ENCODE peak calls at places on chromosomes 4 and X, in nine cellular contexts. L, U, Z, B, Q, C, I, H and P are unnamed samples.
A peak's percentile ranks its signal among the peaks of the same experiment; 100 is the strongest.

GRCh38 chr4:174789666-174790065 is 39.4 kb downstream of the GLRA3 start:
- DNase-seq in L (peak; percentile 18), U (no peak), Z (no peak), B (no peak), Q (no peak), C (no peak), I (no peak), H (no peak), P (no peak)

GRCh38 chrX:114152801-114153200 is 431.1 kb upstream of the HTR2C start:
- DNase-seq in L (no peak), U (no peak), Z (no peak), B (no peak), Q (no peak), C (no peak), I (no peak), H (no peak), P (no peak)

GRCh38 chr4:145679520-145679919 is 426 bp upstream of the C4orf51 start:
- DNase-seq in L (peak; percentile 93), U (peak; percentile 79), Z (no peak), B (no peak), Q (peak; percentile 93), C (peak; percentile 89), I (no peak), H (peak; percentile 49), P (peak; percentile 82)

GRCh38 chr4:153232768-153233167 is 28.5 kb downstream of the TRIM2 start:
- DNase-seq in L (peak; percentile 35), U (no peak), Z (no peak), B (no peak), Q (peak; percentile 30), C (no peak), I (no peak), H (peak; percentile 48), P (no peak)

GRCh38 chr4:174631901-174632758 is 109.8 kb upstream of the HPGD start:
- DNase-seq in L (peak; percentile 60), U (no peak), Z (peak; percentile 24), B (no peak), Q (peak; percentile 69), C (no peak), I (no peak), H (peak; percentile 70), P (peak; percentile 20)

GRCh38 chr4:177400030-177400429 is 42.2 kb downstream of the AGA start:
- DNase-seq in L (no peak), U (no peak), Z (no peak), B (no peak), Q (no peak), C (no peak), I (no peak), H (peak; percentile 48), P (no peak)

GRCh38 chr4:112325522-112325921 is 28.4 kb downstream of the ALPK1 start:
- DNase-seq in L (no peak), U (no peak), Z (no peak), B (no peak), Q (no peak), C (no peak), I (no peak), H (no peak), P (no peak)

GRCh38 chrX:106862972-106863688 is 40.0 kb downstream of the RIPPLY1 start:
- DNase-seq in L (peak; percentile 3), U (no peak), Z (no peak), B (no peak), Q (no peak), C (no peak), I (no peak), H (peak; percentile 0), P (peak; percentile 10)

GRCh38 chrX:151929131-151929530 is 16.4 kb downstream of the MAGEA4 start:
- DNase-seq in L (no peak), U (peak; percentile 2), Z (no peak), B (no peak), Q (no peak), C (no peak), I (no peak), H (peak; percentile 35), P (no peak)

GRCh38 chrX:41602946-41603345 is 85.8 kb upstream of the GPR34 start:
- DNase-seq in L (no peak), U (no peak), Z (no peak), B (no peak), Q (peak; percentile 18), C (no peak), I (no peak), H (peak; percentile 46), P (no peak)